ENCODE peak calls at places on chromosomes 6 and 20, in eight cellular contexts. I is body of pancreas, Z is sigmoid colon, P is endothelial cell of umbilical vein, H is suprapubic skin, N is vagina, E is spleen, X is uterus. G is an unnamed sample.

GRCh38 chr6:167210375-167211295 is 52.9 kb upstream of the GPR31 start:
- DNase-seq in P (no peak), E (no peak), Z (peak), H (no peak), N (no peak), X (no peak), I (no peak), G (no peak)

GRCh38 chr6:36378243-36378920 is 9.1 kb downstream of the ETV7 start:
- DNase-seq in Z (no peak), P (no peak), X (no peak), I (no peak), E (no peak), H (no peak), N (no peak), G (no peak)

GRCh38 chr6:44052419-44053011 is 74.7 kb downstream of the MRPL14 start:
- DNase-seq in P (no peak), H (no peak), I (no peak), X (no peak), N (no peak), E (peak), Z (peak), G (peak)

GRCh38 chr20:45629496-45630100 is at the start of gene WFDC10A:
- DNase-seq in P (peak), Z (no peak), N (no peak), X (no peak), I (peak), E (no peak), H (no peak), G (peak)

GRCh38 chr20:46708172-46708860 is 1.1 kb upstream of the SLC2A10 start:
- DNase-seq in X (no peak), N (no peak), Z (no peak), I (peak), E (no peak), H (no peak), P (no peak), G (peak)

GRCh38 chr6:119148825-119149525 is 70.5 kb upstream of the FAM184A start:
- DNase-seq in H (no peak), I (no peak), N (no peak), E (no peak), Z (no peak), X (no peak), P (no peak), G (no peak)

GRCh38 chr20:46306743-46307138 is 1.6 kb downstream of the CDH22 start:
- DNase-seq in X (no peak), P (no peak), H (no peak), Z (no peak), E (no peak), N (no peak), I (no peak), G (no peak)

GRCh38 chr20:34705008-34705382 is 851 bp downstream of the TP53INP2 start:
- DNase-seq in Z (no peak), P (no peak), X (no peak), N (no peak), H (no peak), E (no peak), I (no peak), G (no peak)

GRCh38 chr6:24673625-24674024 is 6.7 kb downstream of the ACOT13 start:
- DNase-seq in E (no peak), P (no peak), H (no peak), N (no peak), X (no peak), Z (no peak), I (no peak), G (no peak)

GRCh38 chr20:21125072-21125848 is 622 bp upstream of the KIZ start:
- DNase-seq in I (peak), X (peak), P (no peak), H (peak), E (peak), N (no peak), Z (peak), G (peak)

GRCh38 chr20:33444797-33445560 is 1.4 kb upstream of the SNTA1 start:
- DNase-seq in H (no peak), P (no peak), I (peak), N (no peak), E (no peak), Z (no peak), X (no peak), G (peak)

GRCh38 chr20:33852971-33853813 is 42.0 kb downstream of the CHMP4B start:
- DNase-seq in N (no peak), I (no peak), P (no peak), H (no peak), X (no peak), Z (no peak), E (peak), G (no peak)

GRCh38 chr6:132390451-132390850 is 10.8 kb downstream of the MOXD1 start:
- DNase-seq in P (no peak), E (no peak), N (no peak), H (no peak), X (no peak), Z (no peak), I (no peak), G (no peak)

GRCh38 chr6:143268439-143268838 is 182.1 kb downstream of the ADAT2 start:
- DNase-seq in P (no peak), Z (no peak), N (no peak), E (no peak), H (no peak), I (no peak), X (no peak), G (no peak)

GRCh38 chr6:15500078-15500740 is 162.6 kb downstream of the DTNBP1 start:
- DNase-seq in X (no peak), P (no peak), Z (peak), N (no peak), I (peak), E (no peak), H (peak), G (no peak)

DNA sequence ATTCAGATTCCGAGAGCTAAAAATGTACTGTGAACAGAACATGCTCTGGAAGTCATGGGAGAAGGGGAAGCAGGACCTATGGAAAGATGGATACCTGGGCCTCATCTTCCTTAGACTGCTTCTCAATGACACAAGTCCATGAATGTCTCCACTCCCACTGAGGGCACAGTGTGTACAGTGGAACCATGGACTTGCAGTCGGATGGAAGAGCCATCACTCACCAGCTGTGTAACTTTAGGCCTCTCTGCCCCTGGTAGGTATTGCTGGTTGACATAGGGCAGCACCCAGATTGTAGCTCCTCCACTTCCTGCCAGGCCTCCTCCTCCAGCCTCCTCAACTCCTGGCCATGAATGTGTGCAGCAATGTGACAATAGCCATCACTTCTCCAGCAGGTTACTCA is 52.5 kb downstream of the MAFB start:
- DNase-seq in I (no peak), P (no peak), H (peak), N (peak), E (no peak), Z (no peak), X (no peak), G (no peak)
- H3K27ac ChIP-seq in I (no peak), P (no peak), H (no peak), N (no peak), E (no peak), Z (no peak), X (no peak), G (no peak)

GRCh38 chr6:27890351-27891299 is 21.6 kb downstream of the OR2B2 start:
- DNase-seq in H (no peak), Z (no peak), E (peak), N (no peak), P (peak), X (no peak), I (no peak), G (peak)
- TF ChIP-seq POLR2A in H (no peak), Z (no peak), E (peak), N (no peak), P (peak), X (peak), I (no peak), G (peak)

GRCh38 chr6:11208267-11208666 is 24.2 kb downstream of the NEDD9 start:
- DNase-seq in X (no peak), H (no peak), E (no peak), I (no peak), Z (no peak), P (no peak), N (no peak), G (no peak)
- H3K27ac ChIP-seq in X (peak), H (no peak), E (peak), I (peak), Z (peak), P (peak), N (peak), G (no peak)

GRCh38 chr6:149153637-149154036 is 163.9 kb upstream of the TAB2 start:
- DNase-seq in N (no peak), P (no peak), Z (no peak), E (no peak), X (no peak), H (no peak), I (no peak), G (no peak)

GRCh38 chr6:149152521-149152920 is 165.0 kb upstream of the TAB2 start:
- DNase-seq in P (no peak), N (no peak), Z (no peak), I (no peak), E (no peak), X (no peak), H (no peak), G (no peak)

GRCh38 chr6:149154137-149154900 is 163.2 kb upstream of the TAB2 start:
- DNase-seq in I (no peak), H (no peak), Z (no peak), P (no peak), N (no peak), X (no peak), E (no peak), G (no peak)

GRCh38 chr6:149150999-149151398 is 166.5 kb upstream of the TAB2 start:
- DNase-seq in N (no peak), Z (no peak), X (no peak), H (no peak), E (no peak), I (no peak), P (no peak), G (no peak)

DNA sequence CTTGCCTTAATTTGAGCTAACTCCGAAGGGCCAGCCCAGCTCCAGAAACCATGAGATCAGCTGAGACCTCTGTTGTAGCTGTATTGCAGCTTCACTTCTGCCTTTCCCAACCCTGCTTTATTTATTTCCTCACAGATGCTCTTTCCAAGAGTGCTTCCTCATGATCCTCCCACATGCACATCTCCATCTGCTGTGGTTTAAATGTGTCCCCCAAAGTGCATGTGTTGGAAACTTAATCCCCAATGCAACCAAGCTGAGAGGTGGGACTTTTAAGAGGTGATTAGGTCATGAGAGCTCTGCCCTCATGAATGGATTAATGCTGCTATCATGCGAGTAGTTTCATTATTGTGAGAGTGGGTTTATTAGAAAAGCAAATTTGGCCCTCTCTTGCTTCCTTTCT is 164.4 kb upstream of the TAB2 start:
- DNase-seq in N (no peak), H (no peak), X (no peak), I (no peak), Z (no peak), P (no peak), E (no peak), G (no peak)
- TF ChIP-seq POLR2A in N (no peak), H (no peak), X (no peak), I (no peak), Z (no peak), P (no peak), E (no peak), G (no peak)

GRCh38 chr6:48765352-48765961 is 654.5 kb upstream of the PTCHD4 start:
- DNase-seq in Z (no peak), X (no peak), P (peak), N (no peak), I (no peak), E (no peak), H (no peak), G (peak)

GRCh38 chr6:48764261-48764660 is 653.3 kb upstream of the PTCHD4 start:
- DNase-seq in X (no peak), H (no peak), E (no peak), I (no peak), Z (no peak), P (peak), N (no peak), G (no peak)

GRCh38 chr6:48766349-48766748 is 655.4 kb upstream of the PTCHD4 start:
- DNase-seq in I (no peak), Z (no peak), P (no peak), N (no peak), X (no peak), H (no peak), E (no peak), G (no peak)
- H3K27ac ChIP-seq in I (no peak), Z (no peak), P (no peak), N (no peak), X (no peak), H (no peak), E (no peak), G (no peak)

DNA sequence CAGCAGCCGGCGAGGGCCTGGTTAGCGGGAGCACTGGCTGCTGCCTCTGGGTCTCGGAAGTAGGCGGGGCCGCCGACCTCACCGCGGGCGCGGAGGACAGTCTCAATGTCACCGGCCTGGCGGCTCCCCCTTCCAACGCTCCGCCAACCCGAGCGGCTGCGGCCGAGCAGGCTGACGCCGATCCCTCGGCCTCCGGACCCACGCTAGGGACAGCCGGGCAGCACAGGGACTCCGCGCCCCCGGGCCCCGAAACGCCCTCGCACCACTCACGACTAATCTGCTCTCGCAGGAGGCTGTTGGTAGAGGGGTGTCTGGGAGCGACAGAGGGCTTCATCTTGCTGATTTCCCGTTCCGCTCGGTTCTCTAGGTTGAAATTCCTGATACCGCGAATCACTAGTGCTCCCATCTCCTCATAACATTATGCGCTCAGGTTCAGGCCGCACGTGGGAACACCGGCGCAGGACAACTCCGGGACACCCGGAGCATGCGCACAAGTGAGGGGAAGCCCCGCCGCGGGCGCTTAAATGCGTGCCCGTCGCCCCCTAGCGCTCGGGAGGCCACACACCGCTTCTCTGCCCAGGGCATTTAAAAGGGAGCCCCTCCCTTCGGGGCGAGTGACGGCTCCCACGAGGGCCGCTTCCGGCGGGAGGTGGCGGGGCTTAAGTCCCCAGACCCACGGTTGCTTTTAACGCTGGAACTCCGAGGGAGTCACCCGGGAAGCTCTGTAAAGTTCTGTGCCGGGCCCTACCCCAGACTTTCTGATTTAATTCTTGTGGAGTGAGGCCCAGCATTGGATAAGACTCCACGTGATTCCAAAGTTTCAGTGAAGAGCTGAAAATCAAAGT is at the start of gene NDUFAF4:
- DNase-seq in I (peak), P (peak), Z (peak), X (peak), N (peak), E (peak), H (peak), G (peak)
- TF ChIP-seq POLR2A in I (peak), P (no peak), Z (peak), X (peak), N (no peak), E (no peak), H (no peak), G (peak)

DNA sequence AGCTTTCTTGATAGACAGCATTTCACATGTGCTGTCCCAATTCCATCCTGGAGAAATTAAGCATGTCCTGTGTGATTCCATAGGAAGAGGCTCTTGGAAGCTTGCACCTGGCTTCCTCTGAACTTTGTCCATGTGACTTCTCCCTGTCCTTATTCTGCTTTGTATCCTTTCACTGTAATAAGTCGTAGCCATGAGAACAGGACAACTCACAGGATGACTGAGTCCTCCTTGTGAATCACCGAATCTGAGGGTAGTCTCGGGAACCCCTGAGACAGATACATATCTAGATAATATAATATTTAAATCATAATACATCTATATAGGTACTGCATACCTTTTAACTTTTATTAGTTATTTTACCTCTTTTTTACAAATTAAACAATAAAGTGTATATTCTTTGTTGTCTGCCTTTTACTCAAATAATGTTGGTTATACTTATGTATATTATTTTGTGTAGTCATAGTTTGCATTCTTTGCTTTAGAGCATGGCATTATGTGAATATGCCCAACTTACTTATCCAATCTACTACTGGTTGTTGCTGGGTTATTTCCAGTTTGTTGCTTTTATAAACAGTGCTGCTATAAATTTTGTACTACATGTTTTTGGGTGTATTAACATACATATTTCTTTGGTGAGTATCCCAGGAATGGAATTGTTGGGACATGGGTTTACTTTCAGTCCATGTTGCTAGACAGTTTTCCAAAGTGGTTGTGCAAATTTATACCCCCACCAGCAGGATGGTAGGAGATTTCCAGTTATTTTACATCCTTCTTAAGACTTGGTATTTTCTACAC is 156.9 kb upstream of the THEMIS start:
- DNase-seq in Z (no peak), X (no peak), H (no peak), I (no peak), E (no peak), P (no peak), N (no peak), G (no peak)
- H3K27ac ChIP-seq in Z (no peak), X (no peak), H (no peak), I (no peak), E (no peak), P (no peak), N (no peak), G (no peak)

GRCh38 chr20:64140421-64140820 is 23.8 kb upstream of the MYT1 start:
- DNase-seq in E (peak), X (no peak), I (peak), N (no peak), Z (peak), H (peak), P (no peak), G (no peak)

GRCh38 chr20:64137598-64138031 is 26.6 kb upstream of the MYT1 start:
- DNase-seq in H (peak), N (no peak), X (no peak), I (peak), Z (peak), P (no peak), E (peak), G (no peak)

GRCh38 chr20:64140956-64141355 is 23.3 kb upstream of the MYT1 start:
- DNase-seq in Z (peak), P (no peak), X (no peak), H (peak), E (peak), I (no peak), N (no peak), G (no peak)

GRCh38 chr20:64138276-64138815 is 25.9 kb upstream of the MYT1 start:
- DNase-seq in P (no peak), N (no peak), H (peak), E (peak), X (no peak), I (no peak), Z (peak), G (no peak)

GRCh38 chr20:64139200-64140081 is 24.8 kb upstream of the MYT1 start:
- DNase-seq in P (no peak), X (no peak), E (peak), H (peak), N (no peak), Z (peak), I (peak), G (no peak)
- TF ChIP-seq POLR2A in P (no peak), X (no peak), E (no peak), H (no peak), N (no peak), Z (no peak), I (no peak), G (no peak)

DNA sequence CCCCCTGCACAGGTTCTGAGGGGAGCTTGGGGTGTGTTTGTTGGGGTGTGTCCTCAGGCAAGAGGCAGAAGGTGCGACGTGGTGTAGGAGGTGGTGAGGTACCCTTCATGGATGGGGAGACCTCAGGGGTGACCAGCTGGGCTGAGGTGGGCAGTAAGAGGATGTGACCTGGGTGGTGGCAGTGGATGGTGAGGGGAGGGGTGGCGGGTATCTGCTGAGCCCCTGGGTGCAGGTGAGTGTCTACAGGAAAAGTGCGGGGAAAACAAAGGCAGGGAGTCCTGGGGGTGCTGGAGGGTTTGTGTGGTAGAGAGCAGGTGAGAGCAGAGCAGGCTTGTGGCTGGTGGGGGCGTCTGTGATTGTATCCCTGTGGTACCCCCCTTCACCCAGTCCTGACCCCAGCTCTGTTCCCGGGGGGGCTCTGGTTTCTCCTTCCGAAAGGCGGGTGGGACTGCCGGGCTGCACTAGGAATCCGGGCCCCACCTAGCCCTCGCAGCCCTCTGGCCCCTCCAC is 631 bp downstream of the RAET1L start:
- DNase-seq in Z (no peak), N (no peak), P (no peak), X (no peak), H (no peak), I (no peak), E (no peak), G (no peak)
- H3K27ac ChIP-seq in Z (no peak), N (no peak), P (no peak), X (no peak), H (no peak), I (no peak), E (no peak), G (no peak)